ENCODE peak calls at places on chromosomes 13 and 19, in five cellular contexts. C is right lobe of liver, L is astrocyte of the cerebellum, Z is tibial nerve, E is GM06990. D is an unnamed sample.

GRCh38 chr19:19327672-19328071 is 7.0 kb downstream of the MAU2 start:
- DNase-seq in C (no peak), L (no peak), Z (no peak), E (no peak), D (no peak)

GRCh38 chr19:19743176-19743575 is 10.3 kb upstream of the ZNF14 start:
- DNase-seq in C (no peak), L (no peak), Z (no peak), E (no peak), D (no peak)

GRCh38 chr19:902446-903226 is 9.4 kb downstream of the RNU6-9 start:
- DNase-seq in C (peak), L (no peak), Z (no peak), E (no peak), D (no peak)

GRCh38 chr13:73228546-73228945 is 169.7 kb downstream of the KLF5 start:
- DNase-seq in C (no peak), L (no peak), Z (no peak), E (no peak), D (no peak)

GRCh38 chr19:10503002-10503789 is at the start of gene KEAP1:
- DNase-seq in C (no peak), L (no peak), Z (no peak), E (no peak), D (no peak)

GRCh38 chr13:113002206-113002821 is 33.3 kb downstream of the MCF2L start:
- DNase-seq in C (no peak), L (no peak), Z (no peak), E (no peak), D (no peak)

GRCh38 chr19:51600940-51601575 is 29.1 kb downstream of the SIGLEC5 start:
- DNase-seq in C (no peak), L (no peak), Z (no peak), E (peak), D (no peak)

GRCh38 chr19:14848822-14849221 is at the start of gene OR7A10:
- DNase-seq in C (no peak), L (no peak), Z (no peak), E (no peak), D (no peak)

GRCh38 chr19:45981350-45981749 is 7.7 kb upstream of the NOVA2 start:
- DNase-seq in C (no peak), L (no peak), Z (no peak), E (no peak), D (no peak)

GRCh38 chr19:58003153-58003828 is 671 bp upstream of the ZNF606 start:
- DNase-seq in C (no peak), L (no peak), Z (no peak), E (no peak), D (no peak)

GRCh38 chr19:438416-438958 is 22.3 kb downstream of the SHC2 start:
- DNase-seq in C (no peak), L (no peak), Z (no peak), E (no peak), D (no peak)

GRCh38 chr19:18417250-18418033 is 1.8 kb upstream of the SSBP4 start:
- DNase-seq in C (peak), L (no peak), Z (peak), E (peak), D (peak)

GRCh38 chr13:94318418-94318817 is 161.1 kb downstream of the DCT start:
- DNase-seq in C (no peak), L (no peak), Z (no peak), E (no peak), D (no peak)

GRCh38 chr13:95456837-95457236 is 95.7 kb upstream of the CLDN10 start:
- DNase-seq in C (no peak), L (no peak), Z (no peak), E (no peak), D (no peak)

GRCh38 chr13:111027481-111028439 is 87.3 kb upstream of the ARHGEF7 start:
- DNase-seq in C (no peak), L (no peak), Z (no peak), E (no peak), D (no peak)

GRCh38 chr13:27339299-27339698 is 68.7 kb downstream of the RASL11A start:
- DNase-seq in C (no peak), L (no peak), Z (no peak), E (no peak), D (no peak)

GRCh38 chr19:51641648-51642047 is 5.0 kb downstream of the SIGLEC14 start:
- DNase-seq in C (no peak), L (no peak), Z (no peak), E (no peak), D (no peak)

GRCh38 chr13:46374710-46375109 is 12.3 kb downstream of the RUBCNL start:
- DNase-seq in C (no peak), L (no peak), Z (no peak), E (no peak), D (no peak)

GRCh38 chr13:51995677-51996551 is 15.3 kb downstream of the ATP7B start:
- DNase-seq in C (peak), L (no peak), Z (no peak), E (no peak), D (no peak)

GRCh38 chr13:20526664-20527063 is 1.0 kb upstream of the CRYL1 start:
- DNase-seq in C (no peak), L (no peak), Z (no peak), E (no peak), D (no peak)

GRCh38 chr19:2469102-2469914 is 6.6 kb upstream of the GADD45B start:
- DNase-seq in C (no peak), L (no peak), Z (no peak), E (peak), D (no peak)

GRCh38 chr13:112056284-112056727 is 10.6 kb upstream of the SOX1 start:
- DNase-seq in C (no peak), L (no peak), Z (no peak), E (no peak), D (no peak)

GRCh38 chr19:4660181-4660791 is 9.9 kb downstream of the MYDGF start:
- DNase-seq in C (peak), L (no peak), Z (no peak), E (no peak), D (no peak)
- TF ChIP-seq CTCF in C (peak), L (no peak), Z (peak), E (peak), D (no peak)

GRCh38 chr19:38745316-38745715 is 1.0 kb upstream of the CAPN12 start:
- DNase-seq in C (no peak), L (no peak), Z (no peak), E (no peak), D (no peak)
- TF ChIP-seq CTCF in C (no peak), L (no peak), Z (no peak), E (no peak), D (no peak)

DNA sequence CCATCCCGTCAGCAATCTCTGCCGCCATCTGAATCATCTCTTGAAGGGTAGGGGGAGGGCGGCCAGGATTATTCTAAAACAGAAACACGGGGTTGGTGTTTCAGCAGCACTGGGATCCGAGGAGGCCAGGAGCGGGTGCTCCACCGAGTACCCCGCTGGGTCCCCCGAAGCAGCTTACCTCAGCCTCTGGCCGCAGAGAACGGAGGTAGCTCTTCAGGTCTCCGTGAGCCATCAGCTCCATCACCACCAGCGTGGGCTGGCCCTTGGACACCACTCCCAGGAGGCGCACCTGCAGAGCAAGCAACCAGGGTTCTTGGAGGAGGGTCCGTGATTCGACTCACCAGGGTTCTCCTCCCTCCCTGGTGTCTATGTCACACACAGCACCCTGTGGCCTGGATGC is 53.2 kb downstream of the ZNF557 start:
- DNase-seq in C (no peak), L (no peak), Z (no peak), E (no peak), D (no peak)
- TF ChIP-seq CTCF in C (no peak), L (no peak), Z (no peak), E (no peak), D (no peak)

GRCh38 chr19:35592226-35592625 is 6.3 kb downstream of the PMIS2 start:
- DNase-seq in C (no peak), L (no peak), Z (no peak), E (no peak), D (no peak)
- TF ChIP-seq CTCF in C (peak), L (peak), Z (no peak), E (peak), D (peak)

DNA sequence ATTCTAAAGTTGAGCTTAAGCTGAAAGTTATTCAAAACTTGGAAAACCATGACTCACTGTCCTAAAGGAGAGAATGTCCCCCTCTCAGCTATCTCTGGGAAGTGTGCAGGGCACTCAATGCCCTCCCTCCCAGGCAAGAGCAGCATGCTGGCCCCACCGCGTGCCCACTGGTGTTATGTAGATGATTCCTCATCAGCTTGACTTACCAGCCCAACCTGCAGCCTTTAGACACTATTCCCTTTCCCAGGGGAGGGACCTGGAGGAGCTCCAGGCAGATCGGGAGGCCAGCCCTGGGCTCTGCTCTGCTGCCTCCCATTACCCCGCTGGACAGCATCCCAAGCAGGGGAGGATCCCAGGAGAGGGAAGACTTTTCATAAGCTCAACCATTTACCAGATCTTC is 124.6 kb downstream of the FGF14 start:
- DNase-seq in C (no peak), L (no peak), Z (no peak), E (no peak), D (no peak)
- TF ChIP-seq CTCF in C (no peak), L (no peak), Z (no peak), E (no peak), D (no peak)

GRCh38 chr19:32138416-32138815 is 207.0 kb upstream of the ZNF507 start:
- DNase-seq in C (no peak), L (no peak), Z (no peak), E (no peak), D (no peak)
- TF ChIP-seq CTCF in C (no peak), L (no peak), Z (no peak), E (no peak), D (no peak)

DNA sequence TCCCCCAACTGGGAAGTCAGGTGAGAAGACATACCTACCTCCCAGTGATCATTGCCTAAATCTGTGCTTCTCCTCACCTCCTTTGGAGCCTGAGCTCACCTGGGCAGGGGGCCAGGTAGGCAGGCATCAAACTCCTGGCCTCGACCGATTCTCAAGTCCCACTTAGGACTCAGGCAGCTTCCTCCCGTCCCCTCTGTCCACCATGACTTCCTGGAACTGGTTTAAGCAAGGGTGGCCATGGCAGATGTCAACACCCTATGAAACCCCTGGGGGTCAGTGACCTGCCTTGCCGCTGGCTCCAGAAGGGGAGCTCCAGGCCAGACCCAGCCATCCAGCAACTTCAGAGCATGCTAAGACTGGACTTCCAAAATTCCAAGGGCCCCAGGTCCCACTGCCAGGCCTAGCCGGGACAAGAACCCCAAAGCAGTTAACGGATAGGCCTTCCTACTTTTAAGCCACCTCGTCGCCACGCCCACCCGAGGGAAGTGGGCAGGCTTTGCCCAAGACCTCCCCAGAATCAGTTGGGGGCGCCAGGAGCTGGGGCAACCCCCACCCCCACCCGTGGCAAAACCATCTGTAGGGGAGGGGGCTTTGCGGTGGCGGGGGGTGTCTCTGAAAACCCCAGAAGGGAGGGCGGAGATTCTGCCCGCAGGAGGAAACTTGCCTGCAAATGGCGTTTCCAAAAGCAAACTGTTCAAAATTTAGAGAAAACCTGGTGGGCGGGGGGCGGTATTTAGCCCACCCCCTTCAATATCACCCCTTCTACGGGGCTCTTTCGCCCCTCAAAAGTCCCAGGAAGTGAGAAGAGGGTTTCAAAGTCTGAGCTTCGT is 657 bp downstream of the PLIN3 start:
- DNase-seq in C (peak), L (no peak), Z (peak), E (peak), D (no peak)
- TF ChIP-seq CTCF in C (no peak), L (no peak), Z (no peak), E (no peak), D (no peak)

GRCh38 chr13:114339779-114340534 is 25.7 kb downstream of the CHAMP1 start:
- DNase-seq in C (peak), L (peak), Z (no peak), E (no peak), D (no peak)
- TF ChIP-seq CTCF in C (peak), L (peak), Z (peak), E (peak), D (peak)

GRCh38 chr13:102724923-102725322 is 30.1 kb upstream of the METTL21C start:
- DNase-seq in C (peak), L (peak), Z (no peak), E (no peak), D (no peak)
- TF ChIP-seq CTCF in C (peak), L (peak), Z (no peak), E (peak), D (peak)

DNA sequence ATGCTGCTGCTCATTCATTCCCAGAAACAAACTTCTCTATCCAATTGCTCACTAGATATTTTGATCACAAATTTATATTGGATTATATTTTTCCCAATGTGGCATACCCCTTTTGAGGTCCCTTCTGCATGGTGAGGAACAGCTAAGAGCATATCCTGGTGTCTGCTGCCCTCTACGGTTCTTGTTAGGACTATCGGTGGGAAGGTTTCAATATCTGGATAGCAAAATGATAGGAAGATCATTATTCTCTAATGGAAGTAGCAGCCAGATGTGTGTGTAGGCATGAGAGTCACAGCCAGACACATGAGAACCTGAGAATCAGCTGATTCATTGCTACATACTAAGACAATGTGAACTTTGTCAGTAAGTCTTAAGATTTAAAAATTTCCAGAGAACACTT is 1422.4 kb upstream of the MIR17HG start:
- DNase-seq in C (no peak), L (peak), Z (no peak), E (no peak), D (no peak)
- TF ChIP-seq CTCF in C (no peak), L (peak), Z (no peak), E (no peak), D (no peak)